ENCODE peak calls at places on chromosomes 2 and 18, in six cellular contexts. K is IMR-90, L is WTC11, W is HL-60, A is fibroblast of mammary gland, J is GM06990. I is an unnamed sample.

GRCh38 chr2:185668710-185669109 is 69.9 kb upstream of the FSIP2 start:
- DNase-seq in W (no peak), A (no peak), L (no peak), K (no peak), J (no peak), I (no peak)

GRCh38 chr2:161373939-161374338 is 42.2 kb upstream of the TBR1 start:
- DNase-seq in K (peak), L (no peak), A (peak), J (no peak), W (no peak), I (no peak)

GRCh38 chr18:37422116-37422515 is 143.5 kb downstream of the CELF4 start:
- DNase-seq in K (no peak), W (no peak), J (no peak), A (no peak), L (no peak), I (no peak)

GRCh38 chr2:229235136-229235914 is 35.8 kb downstream of the PID1 start:
- DNase-seq in K (peak), L (peak), W (no peak), J (no peak), A (peak), I (no peak)

GRCh38 chr2:69237070-69237670 is 149.9 kb downstream of the GFPT1 start:
- DNase-seq in K (no peak), L (no peak), J (no peak), W (no peak), A (peak), I (no peak)

GRCh38 chr2:217394510-217395351 is 534.9 kb upstream of the TNP1 start:
- DNase-seq in J (no peak), W (no peak), A (peak), L (no peak), K (peak), I (no peak)

GRCh38 chr2:75560768-75561565 is at the start of gene EVA1A:
- DNase-seq in W (no peak), K (peak), L (peak), J (peak), A (peak), I (peak)

GRCh38 chr2:170596576-170596975 is 118.6 kb upstream of the SP5 start:
- DNase-seq in J (no peak), A (no peak), K (no peak), W (no peak), L (no peak), I (no peak)

GRCh38 chr2:70087703-70088507 is 628 bp downstream of the PCBP1 start:
- DNase-seq in J (peak), A (peak), W (peak), L (peak), K (peak), I (no peak)

GRCh38 chr18:46278481-46279465 is 174.6 kb downstream of the HAUS1 start:
- DNase-seq in K (peak), W (no peak), A (peak), J (no peak), L (no peak), I (peak)

GRCh38 chr18:46343456-46343855 is 239.3 kb downstream of the HAUS1 start:
- DNase-seq in J (no peak), L (no peak), K (no peak), W (no peak), A (no peak), I (no peak)

GRCh38 chr2:199223791-199224190 is 233.9 kb downstream of the SATB2 start:
- DNase-seq in K (peak), L (no peak), J (no peak), A (peak), W (peak), I (no peak)

GRCh38 chr2:120805590-120805989 is 69.9 kb downstream of the GLI2 start:
- DNase-seq in K (no peak), J (no peak), L (no peak), A (no peak), W (no peak), I (no peak)

GRCh38 chr2:174681983-174682577 is 82.2 kb downstream of the CHRNA1 start:
- DNase-seq in J (peak), L (peak), W (no peak), K (no peak), A (peak), I (no peak)

GRCh38 chr2:74205586-74205985 is 7.2 kb downstream of the MTHFD2 start:
- DNase-seq in J (no peak), W (no peak), K (no peak), L (no peak), A (no peak), I (no peak)

GRCh38 chr2:239339241-239339640 is 61.6 kb downstream of the HDAC4 start:
- DNase-seq in L (no peak), J (no peak), A (no peak), W (no peak), K (no peak), I (no peak)

GRCh38 chr2:199160081-199160480 is 297.7 kb downstream of the SATB2 start:
- DNase-seq in A (peak), W (no peak), K (no peak), L (no peak), J (no peak), I (no peak)

GRCh38 chr2:11681722-11682589 is 12.0 kb upstream of the NTSR2 start:
- DNase-seq in K (no peak), J (peak), W (no peak), A (no peak), L (peak), I (no peak)

GRCh38 chr2:16192416-16193216 is 252.3 kb downstream of the MYCN start:
- DNase-seq in W (no peak), K (no peak), L (no peak), A (no peak), J (no peak), I (no peak)

GRCh38 chr2:105406221-105406620 is 7.4 kb upstream of the FHL2 start:
- DNase-seq in L (no peak), J (no peak), W (no peak), A (peak), K (peak), I (no peak)

GRCh38 chr2:45836740-45837139 is 185.3 kb downstream of the PRKCE start:
- DNase-seq in K (no peak), L (no peak), A (no peak), W (no peak), J (peak), I (no peak)

GRCh38 chr18:23053756-23054457 is 81.4 kb upstream of the CABLES1 start:
- DNase-seq in K (peak), W (no peak), A (peak), L (peak), J (no peak), I (no peak)

GRCh38 chr2:199757466-199757865 is 93.5 kb downstream of the FTCDNL1 start:
- DNase-seq in L (no peak), K (no peak), A (peak), W (no peak), J (no peak), I (no peak)

GRCh38 chr2:134657650-134658250 is 61.0 kb downstream of the TMEM163 start:
- DNase-seq in K (no peak), L (peak), A (no peak), W (no peak), J (no peak), I (no peak)
- TF ChIP-seq CTCF in K (peak), L (peak), A (peak), W (peak), J (peak), I (no peak)

DNA sequence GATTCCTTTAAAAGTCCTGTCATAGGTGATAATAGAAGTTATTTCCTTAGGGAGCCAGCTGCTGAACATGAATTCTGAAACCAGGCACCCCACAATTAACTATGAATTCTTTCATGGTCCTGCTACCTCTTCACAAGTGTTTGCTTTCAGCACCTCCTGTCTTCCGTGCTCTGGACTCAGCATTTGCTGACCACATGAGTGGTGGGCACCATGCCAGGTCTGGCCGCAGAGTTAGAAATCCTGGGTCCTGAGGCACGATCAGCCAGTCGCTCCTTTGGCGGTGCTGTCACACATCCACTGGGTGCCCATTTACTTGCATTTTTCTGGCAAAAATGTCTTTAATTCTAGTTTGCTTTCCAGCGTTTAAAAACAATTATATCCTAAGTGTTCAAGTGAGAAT is 196.3 kb upstream of the PXDN start:
- DNase-seq in A (peak), L (no peak), K (no peak), J (no peak), W (no peak), I (no peak)
- TF ChIP-seq CTCF in A (no peak), L (no peak), K (no peak), J (no peak), W (no peak), I (no peak)

GRCh38 chr2:35973132-35973736 is 382.3 kb upstream of the CRIM1 start:
- DNase-seq in J (no peak), W (peak), K (peak), A (peak), L (peak), I (no peak)
- TF ChIP-seq CTCF in J (peak), W (peak), K (peak), A (peak), L (peak), I (no peak)

GRCh38 chr18:42745931-42746330 is 369.6 kb downstream of the RIT2 start:
- DNase-seq in L (no peak), W (no peak), K (no peak), A (no peak), J (no peak), I (no peak)
- TF ChIP-seq CTCF in L (no peak), W (no peak), K (no peak), A (no peak), J (no peak), I (no peak)

GRCh38 chr2:46857871-46858696 is 57.5 kb downstream of the MCFD2 start:
- DNase-seq in L (no peak), K (peak), J (no peak), A (peak), W (no peak), I (no peak)

GRCh38 chr2:46862430-46862829 is 53.2 kb downstream of the MCFD2 start:
- DNase-seq in K (peak), J (no peak), W (no peak), L (no peak), A (no peak), I (no peak)

GRCh38 chr2:46858697-46859080 is 56.9 kb downstream of the MCFD2 start:
- DNase-seq in K (peak), W (no peak), L (no peak), A (peak), J (no peak), I (no peak)

GRCh38 chr2:46861916-46862315 is 53.7 kb downstream of the MCFD2 start:
- DNase-seq in J (no peak), K (no peak), A (peak), W (no peak), L (no peak), I (no peak)

GRCh38 chr2:46859482-46859881 is 56.1 kb downstream of the MCFD2 start:
- DNase-seq in A (no peak), K (no peak), L (no peak), J (no peak), W (no peak), I (no peak)
- TF ChIP-seq CTCF in A (no peak), K (no peak), L (no peak), J (no peak), W (no peak), I (no peak)

GRCh38 chr18:77135339-77136075 is 2.9 kb upstream of the MBP start:
- DNase-seq in A (no peak), W (peak), K (no peak), J (no peak), L (no peak), I (no peak)

GRCh38 chr18:77134611-77135010 is 2.0 kb upstream of the MBP start:
- DNase-seq in L (no peak), J (no peak), K (no peak), W (no peak), A (no peak), I (no peak)

GRCh38 chr18:77132369-77133050 is at the start of gene MBP:
- DNase-seq in K (no peak), J (peak), W (peak), A (no peak), L (peak), I (no peak)

GRCh38 chr18:77133051-77133919 is 702 bp upstream of the MBP start:
- DNase-seq in K (no peak), L (peak), W (peak), J (no peak), A (no peak), I (no peak)

DNA sequence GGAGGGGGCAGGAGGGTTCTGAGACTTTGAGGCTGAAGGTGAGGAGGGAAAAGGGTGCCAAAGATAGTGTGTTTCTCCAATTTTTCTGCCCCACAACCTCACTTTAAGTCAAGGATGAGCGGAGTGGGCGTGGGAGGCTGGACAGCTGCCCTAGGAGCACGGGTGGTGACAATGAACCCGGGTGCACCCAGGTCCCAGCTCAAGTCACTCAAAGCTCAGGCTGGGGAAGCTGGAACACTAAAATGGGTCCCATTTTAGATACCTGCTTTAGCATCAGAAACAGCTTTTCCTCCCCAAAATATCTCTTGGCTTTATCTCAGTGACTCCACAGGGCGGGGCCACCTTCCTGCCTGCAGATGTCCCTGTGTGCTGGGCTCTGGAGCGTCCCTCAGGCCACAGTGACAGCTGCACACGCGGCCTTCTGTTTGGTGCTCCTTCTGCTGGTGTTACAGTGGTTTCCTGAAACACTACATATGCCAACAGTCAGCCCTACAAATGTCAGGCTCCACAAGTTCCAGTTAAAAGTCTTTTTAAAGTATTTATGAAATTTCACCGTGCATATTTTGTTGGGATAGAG is 1.4 kb upstream of the MBP start:
- DNase-seq in J (no peak), W (peak), A (no peak), L (no peak), K (no peak), I (no peak)
- TF ChIP-seq CTCF in J (peak), W (peak), A (no peak), L (no peak), K (no peak), I (no peak)

GRCh38 chr2:30500699-30501098 is 53.7 kb downstream of the LCLAT1 start:
- DNase-seq in W (no peak), K (no peak), L (no peak), A (no peak), J (no peak), I (no peak)

GRCh38 chr2:30502310-30502709 is 55.3 kb downstream of the LCLAT1 start:
- DNase-seq in J (no peak), W (no peak), K (no peak), A (no peak), L (no peak), I (no peak)

GRCh38 chr2:30505500-30506180 is 58.6 kb downstream of the LCLAT1 start:
- DNase-seq in L (no peak), A (no peak), K (no peak), W (no peak), J (no peak), I (no peak)

GRCh38 chr2:30503007-30503691 is 56.1 kb downstream of the LCLAT1 start:
- DNase-seq in A (no peak), J (peak), W (peak), L (no peak), K (no peak), I (no peak)

GRCh38 chr2:30503692-30504076 is 56.6 kb downstream of the LCLAT1 start:
- DNase-seq in W (no peak), J (no peak), A (no peak), K (no peak), L (no peak), I (no peak)
- TF ChIP-seq CTCF in W (no peak), J (no peak), A (no peak), K (no peak), L (no peak), I (no peak)

GRCh38 chr2:240832205-240832727 is 12.2 kb upstream of the KIF1A start:
- DNase-seq in J (peak), W (peak), A (peak), K (peak), L (peak), I (peak)
- TF ChIP-seq CTCF in J (no peak), W (no peak), A (no peak), K (no peak), L (no peak), I (no peak)

DNA sequence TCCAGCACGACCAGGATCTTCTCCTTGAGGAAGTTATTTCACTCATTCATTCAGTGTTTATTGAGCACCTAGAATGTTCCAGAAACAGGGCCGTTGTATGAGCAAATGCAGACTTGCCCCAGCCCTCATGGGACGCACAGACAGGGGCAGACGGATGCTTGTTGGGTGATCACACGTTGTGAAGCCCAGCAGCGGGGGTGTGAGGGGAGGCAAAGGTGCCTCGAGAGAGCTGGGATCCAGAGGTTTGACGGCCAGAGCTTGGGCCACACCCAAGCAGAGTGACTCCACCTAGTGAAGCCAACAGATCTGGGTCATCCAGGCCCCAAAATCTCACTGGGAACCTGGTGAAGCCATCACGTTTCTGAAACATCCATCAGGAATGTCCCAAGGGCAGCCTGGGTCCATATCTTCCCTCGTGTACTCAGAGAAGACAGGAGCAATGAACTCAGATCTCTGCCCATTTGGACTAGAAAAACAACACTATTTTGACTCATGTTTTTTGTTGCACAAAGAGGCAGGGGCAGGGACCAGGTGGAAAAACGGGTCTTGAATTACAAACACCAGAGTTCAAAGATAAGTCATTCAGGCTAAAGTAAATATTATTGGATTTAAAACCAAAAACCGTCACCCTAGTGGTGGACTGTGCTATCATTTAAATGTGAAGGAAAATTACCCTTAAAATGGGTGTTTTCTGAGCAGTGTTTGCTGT is 54.9 kb upstream of the RBM44 start:
- DNase-seq in J (no peak), W (no peak), K (peak), A (peak), L (no peak), I (no peak)
- TF ChIP-seq CTCF in J (no peak), W (no peak), K (peak), A (peak), L (no peak), I (no peak)

GRCh38 chr2:72220170-72220569 is 72.5 kb upstream of the CYP26B1 start:
- DNase-seq in K (no peak), A (peak), W (no peak), L (peak), J (no peak), I (no peak)
- TF ChIP-seq CTCF in K (peak), A (peak), W (no peak), L (peak), J (peak), I (no peak)